ENCODE peak calls at places on chromosome 13, in nine cellular contexts. W, X, C, U, P, H, N, A and E are unnamed samples.

GRCh38 chr13:54185785-54186184 is 1157.2 kb downstream of the OLFM4 start:
- DNase-seq in P (no peak), U (no peak), C (no peak), W (no peak), A (no peak), X (no peak), N (no peak), H (no peak), E (no peak)

GRCh38 chr13:47420568-47420967 is 523.7 kb upstream of the HTR2A start:
- DNase-seq in U (no peak), P (no peak), H (no peak), A (no peak), W (no peak), N (no peak), X (peak), C (no peak), E (no peak)

GRCh38 chr13:34719060-34719875 is 222.8 kb upstream of the NBEA start:
- DNase-seq in H (no peak), W (no peak), X (no peak), C (peak), P (no peak), A (no peak), N (no peak), U (no peak), E (no peak)

GRCh38 chr13:42720116-42720857 is 61.1 kb upstream of the FAM216B start:
- DNase-seq in N (peak), W (no peak), H (no peak), P (no peak), U (peak), X (peak), A (no peak), C (peak), E (peak)

GRCh38 chr13:71540098-71540497 is 326.9 kb downstream of the DACH1 start:
- DNase-seq in N (no peak), W (no peak), C (no peak), U (no peak), A (no peak), P (no peak), H (no peak), X (no peak), E (no peak)

GRCh38 chr13:80338781-80339577 is 1.9 kb downstream of the SPRY2 start:
- DNase-seq in C (peak), A (peak), X (peak), H (peak), P (peak), W (peak), N (peak), U (peak), E (peak)

GRCh38 chr13:47085346-47085745 is 188.5 kb upstream of the HTR2A start:
- DNase-seq in W (no peak), N (no peak), X (peak), A (no peak), P (no peak), U (no peak), C (no peak), H (no peak), E (no peak)

GRCh38 chr13:20136781-20137703 is 23.8 kb downstream of the GJA3 start:
- DNase-seq in H (no peak), N (peak), U (no peak), C (no peak), A (peak), X (no peak), W (no peak), P (peak), E (peak)

GRCh38 chr13:75432045-75432444 is 49.9 kb downstream of the TBC1D4 start:
- DNase-seq in H (no peak), U (no peak), A (no peak), W (no peak), X (peak), P (no peak), N (no peak), C (no peak), E (peak)

GRCh38 chr13:32737111-32737571 is 150.9 kb downstream of the PDS5B start:
- DNase-seq in X (no peak), P (no peak), N (no peak), U (no peak), W (no peak), H (peak), C (peak), A (no peak), E (no peak)

GRCh38 chr13:30898721-30899188 is 7.3 kb upstream of the MEDAG start:
- DNase-seq in N (no peak), X (peak), W (peak), P (no peak), U (no peak), H (no peak), A (peak), C (peak), E (no peak)

GRCh38 chr13:36858285-36858684 is 39.3 kb downstream of the RFXAP start:
- DNase-seq in P (no peak), H (peak), X (peak), U (no peak), N (no peak), C (peak), A (peak), W (no peak), E (peak)

GRCh38 chr13:30696278-30697176 is 38.8 kb upstream of the ALOX5AP start:
- DNase-seq in P (no peak), C (no peak), H (no peak), X (peak), U (no peak), N (peak), W (no peak), A (no peak), E (no peak)

GRCh38 chr13:101157261-101157660 is 259.0 kb downstream of the NALCN start:
- DNase-seq in A (peak), U (no peak), X (no peak), N (no peak), W (no peak), P (no peak), C (no peak), H (no peak), E (no peak)

GRCh38 chr13:45046445-45046844 is 57.1 kb downstream of the GPALPP1 start:
- DNase-seq in U (no peak), N (no peak), X (no peak), C (no peak), A (no peak), P (no peak), W (no peak), H (no peak), E (no peak)

GRCh38 chr13:42333613-42334328 is 61.8 kb downstream of the AKAP11 start:
- DNase-seq in X (peak), P (peak), H (no peak), C (peak), W (no peak), N (no peak), U (no peak), A (peak), E (peak)

GRCh38 chr13:35388979-35389378 is 87.5 kb downstream of the MAB21L1 start:
- DNase-seq in A (no peak), N (no peak), H (no peak), X (peak), P (no peak), U (no peak), C (peak), W (no peak), E (no peak)

GRCh38 chr13:47415048-47415447 is 518.2 kb upstream of the HTR2A start:
- DNase-seq in P (no peak), H (no peak), W (no peak), X (no peak), U (no peak), C (no peak), N (no peak), A (no peak), E (no peak)

GRCh38 chr13:99805361-99805760 is 166.2 kb downstream of the ZIC5 start:
- DNase-seq in A (no peak), X (no peak), H (no peak), W (no peak), N (no peak), C (no peak), P (no peak), U (no peak), E (no peak)

GRCh38 chr13:111382411-111382810 is 62.0 kb downstream of the TEX29 start:
- DNase-seq in X (no peak), C (no peak), P (no peak), W (no peak), A (no peak), U (no peak), N (no peak), H (no peak), E (no peak)

GRCh38 chr13:52695856-52696255 is 43.2 kb downstream of the SUGT1 start:
- DNase-seq in X (peak), A (no peak), U (no peak), P (no peak), C (no peak), W (no peak), N (no peak), H (no peak), E (no peak)

GRCh38 chr13:40910324-40911050 is 108.6 kb downstream of the ELF1 start:
- DNase-seq in A (no peak), P (no peak), W (no peak), U (no peak), X (peak), C (no peak), H (no peak), N (no peak), E (peak)

GRCh38 chr13:23372264-23372905 is 61.1 kb downstream of the SACS start:
- DNase-seq in U (no peak), H (no peak), C (peak), P (no peak), A (no peak), N (no peak), X (peak), W (no peak), E (peak)

GRCh38 chr13:76879211-76879875 is 6.9 kb downstream of the KCTD12 start:
- DNase-seq in P (peak), A (peak), X (peak), U (peak), W (no peak), H (peak), N (peak), C (peak), E (no peak)
- TF ChIP-seq POLR2A in P (no peak), A (peak), X (no peak), U (no peak), W (peak), H (no peak), N (peak), C (peak), E (no peak)

DNA sequence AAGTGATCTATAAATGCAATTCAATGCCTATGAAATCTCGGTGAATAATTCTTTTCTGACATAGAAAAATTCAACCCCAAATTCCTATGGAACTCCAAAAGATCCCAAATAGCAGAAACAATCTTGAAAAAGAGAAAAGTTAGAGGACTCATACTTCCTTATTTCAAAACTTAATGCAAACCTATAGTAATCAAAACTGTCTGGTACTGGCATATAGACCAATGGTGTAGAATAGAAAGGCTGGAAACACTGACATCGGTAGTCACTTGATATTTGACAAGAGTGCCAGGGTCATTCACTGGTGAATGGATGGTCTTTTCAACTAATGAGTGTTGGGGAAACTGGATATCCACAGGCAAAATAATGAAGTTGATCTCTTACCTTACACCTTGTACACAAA is 637.1 kb upstream of the PCDH9 start:
- DNase-seq in N (no peak), A (no peak), P (no peak), U (no peak), H (no peak), W (no peak), X (no peak), C (no peak), E (no peak)
- TF ChIP-seq POLR2A in N (no peak), A (no peak), P (no peak), U (no peak), H (no peak), W (no peak), X (no peak), C (no peak), E (no peak)

GRCh38 chr13:109954441-109954840 is 168.1 kb upstream of the IRS2 start:
- DNase-seq in A (no peak), H (no peak), P (no peak), W (no peak), C (no peak), U (no peak), N (no peak), X (no peak), E (no peak)
- TF ChIP-seq POLR2A in A (no peak), H (no peak), P (no peak), W (no peak), C (no peak), U (no peak), N (no peak), X (no peak), E (no peak)

DNA sequence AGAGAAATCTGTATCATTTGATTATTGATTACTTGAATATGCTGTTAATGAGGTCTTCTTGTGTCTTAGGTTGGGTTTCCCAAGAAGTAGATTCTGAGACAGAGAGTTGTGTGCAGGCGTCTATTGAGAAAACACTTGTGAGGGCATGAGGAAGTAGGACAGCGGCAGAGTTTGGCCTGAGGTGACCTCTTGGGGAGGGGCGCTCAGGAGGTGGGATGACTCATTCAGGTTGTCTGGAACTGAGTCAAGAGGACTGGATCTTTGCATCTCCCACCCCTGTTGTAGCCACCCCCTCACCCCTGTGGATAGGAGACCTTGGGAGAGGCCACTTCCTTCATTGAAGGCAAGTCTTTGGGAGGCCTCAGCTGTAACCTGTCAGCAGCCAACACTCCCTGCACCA is 35.2 kb upstream of the WDFY2 start:
- DNase-seq in X (no peak), A (peak), W (no peak), U (no peak), H (no peak), P (no peak), N (no peak), C (no peak), E (no peak)
- TF ChIP-seq POLR2A in X (no peak), A (no peak), W (no peak), U (no peak), H (no peak), P (no peak), N (no peak), C (no peak), E (no peak)

GRCh38 chr13:113836917-113837553 is 26.8 kb downstream of the GAS6 start:
- DNase-seq in X (peak), C (peak), N (no peak), A (peak), P (peak), H (peak), U (peak), W (peak), E (peak)
- TF ChIP-seq POLR2A in X (peak), C (no peak), N (no peak), A (peak), P (no peak), H (no peak), U (no peak), W (no peak), E (no peak)

GRCh38 chr13:61204025-61204424 is 211.6 kb downstream of the PCDH20 start:
- DNase-seq in P (no peak), C (no peak), W (no peak), A (no peak), U (no peak), X (no peak), N (no peak), H (no peak), E (no peak)

GRCh38 chr13:61202042-61202441 is 213.6 kb downstream of the PCDH20 start:
- DNase-seq in X (no peak), N (no peak), P (no peak), H (no peak), C (no peak), A (no peak), U (no peak), W (no peak), E (no peak)
- TF ChIP-seq POLR2A in X (no peak), N (no peak), P (no peak), H (no peak), C (no peak), A (no peak), U (no peak), W (no peak), E (no peak)